ENCODE peak calls at places on chromosomes 7 and 10, in nine cellular contexts. S, I, A, T, K, F, M, L and O are unnamed samples.

GRCh38 chr7:147240468-147240867 is 1123.9 kb downstream of the CNTNAP2 start:
- DNase-seq in I (no peak), A (no peak), M (no peak), S (no peak), L (no peak), K (no peak), T (no peak), F (no peak), O (no peak)

GRCh38 chr10:44947356-44948152 is 12.0 kb upstream of the RASSF4 start:
- DNase-seq in T (peak), S (no peak), A (no peak), M (no peak), I (no peak), K (no peak), F (peak), L (no peak), O (no peak)

GRCh38 chr7:151704969-151705743 is 171.8 kb downstream of the PRKAG2 start:
- DNase-seq in T (peak), K (no peak), A (no peak), I (no peak), S (no peak), L (no peak), M (no peak), F (no peak), O (no peak)

GRCh38 chr10:110609592-110609991 is 34.5 kb upstream of the RBM20 start:
- DNase-seq in S (no peak), I (no peak), L (no peak), F (peak), T (peak), A (no peak), K (peak), M (no peak), O (no peak)

GRCh38 chr7:4169505-4169904 is 512.6 kb upstream of the FOXK1 start:
- DNase-seq in M (no peak), K (no peak), T (no peak), S (no peak), A (no peak), F (no peak), L (no peak), I (no peak), O (no peak)

GRCh38 chr10:4596951-4597350 is 229.1 kb upstream of the AKR1E2 start:
- DNase-seq in A (no peak), S (no peak), F (no peak), I (no peak), K (no peak), M (no peak), T (no peak), L (no peak), O (no peak)

GRCh38 chr7:110483553-110483952 is 607.4 kb upstream of the LRRN3 start:
- DNase-seq in M (no peak), I (no peak), F (no peak), S (no peak), L (no peak), A (no peak), T (no peak), K (no peak), O (no peak)

GRCh38 chr10:107280293-107280692 is 115.8 kb upstream of the SORCS1 start:
- DNase-seq in I (no peak), M (no peak), T (no peak), A (no peak), L (no peak), K (no peak), F (no peak), S (no peak), O (no peak)

GRCh38 chr7:159067870-159068787 is 76.5 kb downstream of the VIPR2 start:
- DNase-seq in I (no peak), K (peak), F (peak), A (no peak), L (no peak), T (no peak), M (peak), S (peak), O (no peak)

GRCh38 chr10:79038841-79039201 is 29.9 kb upstream of the ZMIZ1 start:
- DNase-seq in F (no peak), T (peak), A (peak), I (peak), K (peak), L (peak), S (peak), M (no peak), O (no peak)

GRCh38 chr7:48173983-48174382 is 2.7 kb downstream of the ABCA13 start:
- DNase-seq in K (no peak), S (peak), T (no peak), A (peak), L (no peak), M (no peak), I (no peak), F (no peak), O (no peak)

GRCh38 chr10:102310356-102311024 is 65.2 kb downstream of the GBF1 start:
- DNase-seq in I (no peak), A (no peak), T (peak), M (no peak), F (no peak), K (no peak), L (no peak), S (peak), O (peak)

GRCh38 chr7:146606628-146607027 is 490.0 kb downstream of the CNTNAP2 start:
- DNase-seq in S (no peak), A (no peak), K (no peak), T (no peak), M (no peak), F (no peak), I (no peak), L (no peak), O (no peak)

GRCh38 chr7:38796636-38797501 is 112.1 kb downstream of the VPS41 start:
- DNase-seq in A (peak), M (no peak), F (peak), I (peak), K (peak), S (peak), L (peak), T (peak), O (peak)

GRCh38 chr7:142487124-142487523 is 229.3 kb upstream of the PRSS58 start:
- DNase-seq in T (no peak), F (no peak), M (no peak), I (no peak), L (no peak), A (no peak), S (no peak), K (no peak), O (no peak)

GRCh38 chr10:59143550-59143949 is 32.9 kb upstream of the PHYHIPL start:
- DNase-seq in S (no peak), M (no peak), T (no peak), A (no peak), I (no peak), L (no peak), K (no peak), F (no peak), O (no peak)

GRCh38 chr10:47030191-47030698 is 119.0 kb downstream of the PTPN20 start:
- DNase-seq in A (no peak), F (no peak), M (no peak), I (no peak), S (no peak), L (no peak), K (peak), T (no peak), O (no peak)

GRCh38 chr10:68137174-68137573 is 27.9 kb downstream of the MYPN start:
- DNase-seq in A (no peak), T (no peak), I (peak), K (no peak), F (no peak), M (no peak), S (peak), L (peak), O (no peak)

GRCh38 chr10:78578929-78579328 is 489.8 kb upstream of the ZMIZ1 start:
- DNase-seq in I (no peak), A (no peak), L (no peak), S (no peak), F (peak), M (no peak), T (no peak), K (no peak), O (no peak)

GRCh38 chr10:124008187-124008970 is 85.0 kb downstream of the CHST15 start:
- DNase-seq in M (no peak), S (no peak), L (no peak), I (no peak), K (peak), A (no peak), F (no peak), T (no peak), O (no peak)

GRCh38 chr7:63931985-63932577 is 66.6 kb upstream of the ZNF722 start:
- DNase-seq in T (no peak), F (no peak), I (no peak), K (no peak), L (no peak), S (no peak), A (no peak), M (no peak), O (no peak)

GRCh38 chr10:64753516-64753915 is 1232.3 kb downstream of the REEP3 start:
- DNase-seq in T (no peak), F (no peak), S (no peak), M (no peak), I (no peak), K (no peak), A (no peak), L (no peak), O (no peak)

GRCh38 chr10:79939969-79940368 is 8.9 kb downstream of the SFTPD start:
- DNase-seq in K (no peak), L (no peak), M (no peak), T (no peak), S (no peak), F (no peak), A (no peak), I (no peak), O (no peak)

GRCh38 chr10:8057636-8058273 is 3.3 kb downstream of the GATA3 start:
- DNase-seq in M (no peak), T (peak), K (no peak), S (no peak), F (no peak), L (no peak), A (no peak), I (no peak), O (no peak)

GRCh38 chr10:8060704-8061121 is 6.2 kb downstream of the GATA3 start:
- DNase-seq in A (no peak), M (no peak), L (no peak), F (no peak), K (no peak), T (no peak), S (no peak), I (no peak), O (no peak)

GRCh38 chr10:8058274-8059111 is 4.0 kb downstream of the GATA3 start:
- DNase-seq in K (no peak), S (no peak), T (no peak), I (no peak), F (no peak), L (no peak), M (no peak), A (no peak), O (no peak)

GRCh38 chr10:8060010-8060703 is 5.7 kb downstream of the GATA3 start:
- DNase-seq in S (no peak), T (no peak), L (peak), A (no peak), I (peak), M (no peak), K (no peak), F (peak), O (peak)

DNA sequence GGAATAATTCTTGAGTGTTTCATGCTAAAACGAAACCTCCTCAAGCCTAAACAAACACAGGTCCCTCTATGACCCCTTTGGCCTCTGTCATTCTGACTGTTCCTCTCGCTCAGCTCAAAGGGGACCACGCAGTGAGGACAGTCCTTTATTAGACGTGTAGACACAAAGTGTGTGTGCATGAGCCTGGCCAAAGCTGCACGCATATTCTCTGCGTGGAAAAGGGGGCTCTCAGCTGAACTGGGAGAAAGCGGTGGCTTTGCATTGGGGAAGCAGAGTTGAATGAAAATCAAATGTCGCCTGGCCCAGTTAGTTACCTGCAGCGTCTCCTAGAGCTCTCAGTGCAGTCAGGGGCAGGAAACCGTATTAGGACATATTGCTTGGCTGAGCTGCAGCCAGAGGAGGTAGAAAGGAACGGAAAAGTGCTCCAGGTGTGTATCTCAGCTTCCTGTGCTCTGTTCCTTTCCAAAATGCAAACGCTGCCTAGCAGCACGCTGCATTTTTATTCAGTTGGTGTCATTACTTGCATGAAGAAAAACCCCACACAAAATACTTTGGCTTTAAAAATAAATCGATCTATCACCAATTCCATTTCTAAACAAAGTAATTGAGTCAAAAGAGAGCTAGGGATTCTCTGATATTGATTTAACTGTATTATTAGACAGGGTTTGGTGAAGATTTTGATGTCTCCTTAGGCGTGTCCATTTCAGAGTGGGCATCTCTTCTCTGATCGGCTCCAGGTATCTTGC is 4.9 kb downstream of the GATA3 start:
- DNase-seq in K (no peak), L (no peak), A (no peak), I (no peak), F (no peak), T (no peak), M (no peak), S (no peak), O (no peak)
- H3K4me3 ChIP-seq in K (no peak), L (no peak), A (no peak), I (no peak), F (no peak), T (no peak), M (no peak), S (no peak), O (no peak)

GRCh38 chr7:157300406-157300770 is 36.4 kb upstream of the DNAJB6 start:
- DNase-seq in A (no peak), K (no peak), S (no peak), I (no peak), M (no peak), L (no peak), F (no peak), T (no peak), O (no peak)

GRCh38 chr7:157302314-157302711 is 34.5 kb upstream of the DNAJB6 start:
- DNase-seq in F (peak), S (no peak), T (peak), A (no peak), K (peak), I (peak), M (peak), L (no peak), O (no peak)

GRCh38 chr7:157299317-157299612 is 37.5 kb upstream of the DNAJB6 start:
- DNase-seq in M (no peak), S (no peak), I (no peak), T (no peak), L (no peak), F (no peak), K (no peak), A (no peak), O (no peak)

GRCh38 chr7:157297071-157297638 is 39.6 kb upstream of the DNAJB6 start:
- DNase-seq in I (no peak), F (no peak), T (no peak), L (no peak), M (no peak), A (no peak), S (no peak), K (no peak), O (no peak)

GRCh38 chr7:157299613-157300405 is 37.0 kb upstream of the DNAJB6 start:
- DNase-seq in F (peak), T (no peak), K (no peak), A (no peak), S (no peak), L (no peak), I (no peak), M (no peak), O (no peak)
- H3K4me3 ChIP-seq in F (peak), T (no peak), K (peak), A (no peak), S (no peak), L (no peak), I (no peak), M (no peak), O (no peak)

DNA sequence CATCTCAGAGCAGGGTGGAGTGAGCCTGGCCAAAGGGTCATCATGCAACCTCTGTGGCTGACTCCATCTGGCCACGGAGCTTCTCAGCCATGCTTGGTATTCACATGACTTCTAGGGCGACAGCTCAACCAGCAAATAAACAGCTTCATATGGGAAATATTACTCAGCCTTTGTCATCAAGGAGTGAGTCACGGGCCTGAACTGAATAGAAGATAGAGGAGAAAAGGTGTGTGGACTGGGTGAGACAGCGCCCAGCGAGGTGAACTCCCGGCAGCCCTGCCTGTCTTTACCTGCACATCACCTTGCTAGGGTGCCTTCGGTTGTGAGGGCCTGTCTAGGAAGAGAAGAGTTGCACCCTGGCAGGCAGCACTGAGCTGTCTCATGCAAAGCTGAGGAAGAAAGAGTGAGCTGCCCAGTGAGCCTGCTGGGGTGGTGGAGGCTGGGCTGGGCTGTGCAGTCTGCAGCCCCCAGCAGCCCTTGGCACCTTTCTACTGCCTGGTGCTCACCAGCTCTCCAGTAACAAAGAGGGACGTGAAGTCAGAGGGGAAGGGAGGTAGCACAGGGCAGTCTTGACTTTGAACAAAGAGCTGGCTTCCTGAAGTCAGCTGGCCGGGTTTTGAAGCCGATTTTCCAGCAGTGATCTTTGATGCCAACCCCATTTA is 114.2 kb downstream of the EGFR start:
- DNase-seq in I (peak), M (no peak), S (peak), L (peak), A (peak), K (peak), F (no peak), T (no peak), O (peak)
- H3K4me3 ChIP-seq in I (no peak), M (no peak), S (no peak), L (peak), A (no peak), K (no peak), F (no peak), T (no peak), O (no peak)

GRCh38 chr7:101172854-101173751 is 7.0 kb downstream of the NAT16 start:
- DNase-seq in A (no peak), F (no peak), L (peak), S (peak), I (no peak), T (peak), M (peak), K (peak), O (peak)
- H3K4me3 ChIP-seq in A (peak), F (no peak), L (peak), S (peak), I (peak), T (no peak), M (no peak), K (peak), O (peak)

GRCh38 chr7:153103219-153103618 is 343.7 kb downstream of the ACTR3B start:
- DNase-seq in S (no peak), F (no peak), K (no peak), L (no peak), M (no peak), T (peak), I (no peak), A (no peak), O (no peak)

GRCh38 chr7:153099235-153099634 is 339.7 kb downstream of the ACTR3B start:
- DNase-seq in M (no peak), S (no peak), K (no peak), T (no peak), I (no peak), F (no peak), A (no peak), L (no peak), O (no peak)

GRCh38 chr7:153100691-153101237 is 341.2 kb downstream of the ACTR3B start:
- DNase-seq in T (peak), F (no peak), I (no peak), S (no peak), K (no peak), A (no peak), L (no peak), M (no peak), O (no peak)
- H3K4me3 ChIP-seq in T (no peak), F (no peak), I (no peak), S (no peak), K (no peak), A (no peak), L (no peak), M (no peak), O (no peak)